ENCODE peak calls at places on chromosomes 6 and 20, in five cellular contexts. Z is choroid plexus epithelial cell, P is cardiac muscle cell, T is dorsolateral prefrontal cortex, W is BJ. K is an unnamed sample.

GRCh38 chr6:25449774-25450173 is 170.6 kb downstream of the CARMIL1 start:
- DNase-seq in Z (peak), P (peak), T (peak), W (no peak), K (no peak)

GRCh38 chr6:52639493-52639892 is 31.4 kb upstream of the TMEM14A start:
- DNase-seq in Z (no peak), P (no peak), T (no peak), W (no peak), K (no peak)

GRCh38 chr20:47468290-47469050 is 33.2 kb upstream of the NCOA3 start:
- DNase-seq in Z (no peak), P (no peak), T (no peak), W (no peak), K (no peak)

GRCh38 chr20:21503345-21503744 is 10.5 kb downstream of the NKX2-2 start:
- DNase-seq in Z (peak), P (no peak), T (no peak), W (no peak), K (peak)

GRCh38 chr6:99416226-99416625 is 8.9 kb downstream of the PNISR start:
- DNase-seq in Z (no peak), P (no peak), T (no peak), W (no peak), K (no peak)

GRCh38 chr20:64106981-64107735 is at the start of gene NPBWR2:
- DNase-seq in Z (no peak), P (no peak), T (no peak), W (no peak), K (no peak)

GRCh38 chr6:56437171-56437900 is 190.0 kb upstream of the COL21A1 start:
- DNase-seq in Z (no peak), P (no peak), T (no peak), W (no peak), K (no peak)

GRCh38 chr6:43942011-43942442 is 172.0 kb downstream of the VEGFA start:
- DNase-seq in Z (no peak), P (no peak), T (no peak), W (no peak), K (no peak)

GRCh38 chr6:35663447-35664235 is 25.1 kb downstream of the FKBP5 start:
- DNase-seq in Z (peak), P (peak), T (no peak), W (peak), K (no peak)

GRCh38 chr6:63424636-63425035 is 104.9 kb upstream of the LGSN start:
- DNase-seq in Z (no peak), P (no peak), T (no peak), W (no peak), K (no peak)

GRCh38 chr20:396252-396618 is 11.9 kb upstream of the RBCK1 start:
- DNase-seq in Z (no peak), P (no peak), T (no peak), W (no peak), K (no peak)

GRCh38 chr20:49484180-49485140 is 2.0 kb upstream of the KCNB1 start:
- DNase-seq in Z (peak), P (peak), T (peak), W (no peak), K (peak)

GRCh38 chr20:48025661-48026060 is 240.4 kb upstream of the SULF2 start:
- DNase-seq in Z (peak), P (no peak), T (no peak), W (no peak), K (no peak)

GRCh38 chr6:44030812-44031454 is 96.3 kb downstream of the MRPL14 start:
- DNase-seq in Z (no peak), P (no peak), T (no peak), W (no peak), K (no peak)

GRCh38 chr20:41004561-41005360 is 23.9 kb upstream of the TOP1 start:
- DNase-seq in Z (peak), P (no peak), T (no peak), W (no peak), K (no peak)

GRCh38 chr6:104357928-104358327 is 501.8 kb downstream of the HACE1 start:
- DNase-seq in Z (no peak), P (peak), T (no peak), W (no peak), K (no peak)

GRCh38 chr6:112237644-112238043 is 16.7 kb downstream of the LAMA4 start:
- DNase-seq in Z (peak), P (no peak), T (no peak), W (no peak), K (peak)

GRCh38 chr6:144999127-144999526 is 714.0 kb downstream of the UTRN start:
- DNase-seq in Z (no peak), P (no peak), T (no peak), W (no peak), K (peak)

GRCh38 chr6:169958510-169958909 is 207.1 kb downstream of the ERMARD start:
- DNase-seq in Z (no peak), P (no peak), T (no peak), W (no peak), K (no peak)

GRCh38 chr6:38755207-38755606 is 40.1 kb downstream of the DNAH8 start:
- DNase-seq in Z (no peak), P (no peak), T (no peak), W (no peak), K (no peak)

GRCh38 chr6:100568255-100568654 is 103.5 kb upstream of the SIM1 start:
- DNase-seq in Z (no peak), P (no peak), T (no peak), W (no peak), K (no peak)

GRCh38 chr6:100574836-100575235 is 110.1 kb upstream of the SIM1 start:
- DNase-seq in Z (no peak), P (no peak), T (peak), W (no peak), K (no peak)

GRCh38 chr6:100577425-100577824 is 112.7 kb upstream of the SIM1 start:
- DNase-seq in Z (no peak), P (no peak), T (no peak), W (no peak), K (no peak)

GRCh38 chr6:100573169-100573568 is 108.4 kb upstream of the SIM1 start:
- DNase-seq in Z (peak), P (peak), T (no peak), W (no peak), K (peak)
- TF ChIP-seq CTCF in Z (peak), P (peak), T (no peak), W (peak), K (peak)

DNA sequence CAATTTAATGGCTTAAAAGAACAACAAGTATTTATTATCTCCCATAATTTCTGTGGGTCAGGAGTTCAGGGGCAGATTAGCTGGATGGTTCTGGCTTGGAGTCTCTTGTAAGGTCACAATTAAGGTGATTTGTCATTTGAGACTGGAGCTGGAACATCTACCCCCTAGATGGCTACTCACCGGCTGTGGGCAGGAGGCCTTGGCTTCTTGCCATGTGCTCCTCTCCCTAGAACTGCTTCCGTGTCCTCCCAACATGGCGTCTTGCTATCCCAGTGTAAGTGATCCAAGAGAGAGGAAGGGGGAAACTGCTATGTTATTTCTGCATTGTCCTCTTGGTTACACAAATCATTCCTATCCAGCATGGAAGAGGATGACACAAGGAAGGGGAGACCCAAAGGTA is 210.2 kb upstream of the ECI2 start:
- DNase-seq in Z (no peak), P (no peak), T (no peak), W (no peak), K (no peak)
- H3K4me3 ChIP-seq in Z (no peak), P (no peak), T (no peak), W (no peak), K (no peak)

GRCh38 chr6:53831081-53831839 is 36.5 kb downstream of the LRRC1 start:
- DNase-seq in Z (no peak), P (no peak), T (no peak), W (no peak), K (no peak)

GRCh38 chr6:53831956-53832660 is 37.3 kb downstream of the LRRC1 start:
- DNase-seq in Z (no peak), P (no peak), T (no peak), W (no peak), K (no peak)

GRCh38 chr6:53829698-53830221 is 35.0 kb downstream of the LRRC1 start:
- DNase-seq in Z (no peak), P (no peak), T (no peak), W (no peak), K (no peak)

GRCh38 chr6:53828971-53829697 is 34.3 kb downstream of the LRRC1 start:
- DNase-seq in Z (no peak), P (no peak), T (no peak), W (no peak), K (no peak)

GRCh38 chr6:53830356-53830755 is 35.6 kb downstream of the LRRC1 start:
- DNase-seq in Z (no peak), P (no peak), T (no peak), W (no peak), K (no peak)
- TF ChIP-seq CTCF in Z (no peak), P (no peak), T (no peak), W (no peak), K (no peak)

GRCh38 chr6:20769651-20770050 is 235.4 kb downstream of the CDKAL1 start:
- DNase-seq in Z (no peak), P (no peak), T (no peak), W (no peak), K (no peak)
- H3K4me3 ChIP-seq in Z (no peak), P (no peak), T (no peak), W (no peak), K (no peak)

GRCh38 chr6:73612611-73613010 is 41.2 kb downstream of the SLC17A5 start:
- DNase-seq in Z (no peak), P (peak), T (no peak), W (no peak), K (no peak)

GRCh38 chr6:73610444-73611275 is 43.1 kb downstream of the SLC17A5 start:
- DNase-seq in Z (peak), P (peak), T (no peak), W (peak), K (peak)

GRCh38 chr6:73613806-73614536 is 39.8 kb downstream of the SLC17A5 start:
- DNase-seq in Z (no peak), P (no peak), T (no peak), W (no peak), K (no peak)

GRCh38 chr6:73614802-73615201 is 39.0 kb downstream of the SLC17A5 start:
- DNase-seq in Z (no peak), P (peak), T (no peak), W (no peak), K (no peak)
- TF ChIP-seq CTCF in Z (no peak), P (no peak), T (no peak), W (no peak), K (no peak)

DNA sequence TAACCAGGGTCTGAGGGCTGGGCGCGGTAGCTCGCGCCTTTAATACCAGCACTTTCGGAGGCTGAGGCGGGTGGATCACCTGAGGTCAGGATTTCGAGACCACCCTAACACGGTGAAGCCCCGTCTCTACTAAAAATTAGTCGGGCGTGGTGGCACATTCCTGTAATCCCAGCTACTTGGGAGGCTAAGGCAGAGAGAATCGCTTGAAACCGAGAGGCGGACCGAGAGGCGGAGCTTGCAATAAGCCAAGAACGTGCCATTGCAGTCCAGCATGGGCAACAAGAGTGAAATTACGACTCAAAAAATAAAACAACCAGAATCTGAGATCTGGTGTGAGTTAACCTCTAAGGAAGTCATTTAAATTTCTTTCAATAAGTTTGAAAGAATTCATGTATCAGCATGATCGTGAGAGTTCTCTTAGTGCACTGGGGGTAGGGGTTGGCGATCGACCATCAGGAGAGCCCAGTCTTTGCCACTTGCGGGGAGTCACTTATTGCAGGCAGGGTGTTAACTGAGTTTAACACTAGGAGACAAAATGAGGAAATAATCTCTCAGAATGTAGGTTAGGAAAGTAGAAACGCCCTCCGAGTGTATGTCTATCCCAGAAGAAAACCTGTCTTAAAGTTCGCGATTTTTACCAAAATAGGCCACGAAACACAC is 206.5 kb upstream of the ZNF184 start:
- DNase-seq in Z (peak), P (no peak), T (no peak), W (no peak), K (no peak)
- H3K4me3 ChIP-seq in Z (no peak), P (peak), T (no peak), W (no peak), K (no peak)

K was measured in AG09309.